ENCODE peak calls at places on chromosomes 1 and 21, in eight cellular contexts. One of them, this sample, is unnamed.

GRCh38 chr1:12138196-12139183 is 28.3 kb upstream of the TNFRSF1B start:
- DNase-seq in coronary artery: peak
- DNase-seq in suprapubic skin: no peak
- DNase-seq in lower lobe of right lung: no peak
- DNase-seq in fibroblast of mammary gland: peak
- DNase-seq in astrocyte of the spinal cord: no peak
- DNase-seq in bronchial epithelial cell: no peak
- DNase-seq in hepatocyte: no peak
- DNase-seq in this sample: no peak

GRCh38 chr1:195495720-195496635 is 1112.3 kb downstream of the KCNT2 start:
- DNase-seq in fibroblast of mammary gland: no peak
- DNase-seq in coronary artery: no peak
- DNase-seq in hepatocyte: no peak
- DNase-seq in lower lobe of right lung: no peak
- DNase-seq in astrocyte of the spinal cord: no peak
- DNase-seq in bronchial epithelial cell: no peak
- DNase-seq in suprapubic skin: no peak
- DNase-seq in this sample: peak

GRCh38 chr1:201214461-201214860 is 23.8 kb downstream of the IGFN1 start:
- DNase-seq in coronary artery: no peak
- DNase-seq in hepatocyte: no peak
- DNase-seq in lower lobe of right lung: no peak
- DNase-seq in suprapubic skin: peak
- DNase-seq in bronchial epithelial cell: peak
- DNase-seq in fibroblast of mammary gland: peak
- DNase-seq in astrocyte of the spinal cord: no peak
- DNase-seq in this sample: peak

GRCh38 chr21:42426876-42427480 is 23.3 kb downstream of the UBASH3A start:
- DNase-seq in coronary artery: no peak
- DNase-seq in bronchial epithelial cell: no peak
- DNase-seq in hepatocyte: peak
- DNase-seq in lower lobe of right lung: no peak
- DNase-seq in fibroblast of mammary gland: no peak
- DNase-seq in astrocyte of the spinal cord: no peak
- DNase-seq in suprapubic skin: peak
- DNase-seq in this sample: no peak

GRCh38 chr1:219130536-219130935 is 43.1 kb upstream of the LYPLAL1 start:
- DNase-seq in coronary artery: no peak
- DNase-seq in fibroblast of mammary gland: no peak
- DNase-seq in lower lobe of right lung: no peak
- DNase-seq in astrocyte of the spinal cord: no peak
- DNase-seq in suprapubic skin: no peak
- DNase-seq in bronchial epithelial cell: peak
- DNase-seq in hepatocyte: no peak
- DNase-seq in this sample: peak

GRCh38 chr1:105865546-105865945 is 1190.9 kb upstream of the PRMT6 start:
- DNase-seq in coronary artery: no peak
- DNase-seq in lower lobe of right lung: no peak
- DNase-seq in suprapubic skin: no peak
- DNase-seq in fibroblast of mammary gland: no peak
- DNase-seq in hepatocyte: no peak
- DNase-seq in astrocyte of the spinal cord: no peak
- DNase-seq in bronchial epithelial cell: peak
- DNase-seq in this sample: peak

GRCh38 chr1:66244429-66244828 is 289.5 kb upstream of the SGIP1 start:
- DNase-seq in fibroblast of mammary gland: peak
- DNase-seq in coronary artery: no peak
- DNase-seq in astrocyte of the spinal cord: no peak
- DNase-seq in lower lobe of right lung: no peak
- DNase-seq in suprapubic skin: no peak
- DNase-seq in bronchial epithelial cell: no peak
- DNase-seq in hepatocyte: no peak
- DNase-seq in this sample: peak

GRCh38 chr1:7247683-7248401 is 462.6 kb downstream of the CAMTA1 start:
- DNase-seq in coronary artery: no peak
- DNase-seq in astrocyte of the spinal cord: no peak
- DNase-seq in suprapubic skin: no peak
- DNase-seq in bronchial epithelial cell: no peak
- DNase-seq in lower lobe of right lung: no peak
- DNase-seq in hepatocyte: no peak
- DNase-seq in fibroblast of mammary gland: no peak
- DNase-seq in this sample: no peak

GRCh38 chr1:198671136-198671535 is 32.3 kb downstream of the PTPRC start:
- DNase-seq in fibroblast of mammary gland: no peak
- DNase-seq in suprapubic skin: no peak
- DNase-seq in coronary artery: no peak
- DNase-seq in hepatocyte: no peak
- DNase-seq in bronchial epithelial cell: no peak
- DNase-seq in lower lobe of right lung: no peak
- DNase-seq in astrocyte of the spinal cord: no peak
- DNase-seq in this sample: no peak

GRCh38 chr1:8374812-8375211 is 56.9 kb downstream of the SLC45A1 start:
- DNase-seq in coronary artery: peak
- DNase-seq in fibroblast of mammary gland: peak
- DNase-seq in bronchial epithelial cell: peak
- DNase-seq in hepatocyte: no peak
- DNase-seq in lower lobe of right lung: no peak
- DNase-seq in astrocyte of the spinal cord: peak
- DNase-seq in suprapubic skin: no peak
- DNase-seq in this sample: peak

GRCh38 chr1:69077633-69078032 is 490.1 kb upstream of the LRRC7 start:
- DNase-seq in coronary artery: no peak
- DNase-seq in fibroblast of mammary gland: no peak
- DNase-seq in suprapubic skin: no peak
- DNase-seq in lower lobe of right lung: no peak
- DNase-seq in bronchial epithelial cell: no peak
- DNase-seq in astrocyte of the spinal cord: no peak
- DNase-seq in hepatocyte: no peak
- DNase-seq in this sample: no peak

GRCh38 chr1:31760901-31761470 is 3.2 kb downstream of the ADGRB2 start:
- DNase-seq in suprapubic skin: peak
- DNase-seq in lower lobe of right lung: peak
- DNase-seq in coronary artery: no peak
- DNase-seq in astrocyte of the spinal cord: peak
- DNase-seq in fibroblast of mammary gland: peak
- DNase-seq in bronchial epithelial cell: peak
- DNase-seq in hepatocyte: peak
- DNase-seq in this sample: peak

GRCh38 chr1:3547055-3548005 is 64.0 kb downstream of the MEGF6 start:
- DNase-seq in bronchial epithelial cell: no peak
- DNase-seq in fibroblast of mammary gland: no peak
- DNase-seq in lower lobe of right lung: no peak
- DNase-seq in astrocyte of the spinal cord: no peak
- DNase-seq in hepatocyte: peak
- DNase-seq in suprapubic skin: no peak
- DNase-seq in coronary artery: no peak
- DNase-seq in this sample: peak

GRCh38 chr1:219782311-219782710 is 146.0 kb downstream of the SLC30A10 start:
- DNase-seq in lower lobe of right lung: no peak
- DNase-seq in coronary artery: no peak
- DNase-seq in bronchial epithelial cell: no peak
- DNase-seq in hepatocyte: no peak
- DNase-seq in fibroblast of mammary gland: no peak
- DNase-seq in suprapubic skin: no peak
- DNase-seq in astrocyte of the spinal cord: no peak
- DNase-seq in this sample: no peak

GRCh38 chr1:62904537-62904936 is 120.6 kb downstream of the ATG4C start:
- DNase-seq in coronary artery: no peak
- DNase-seq in fibroblast of mammary gland: no peak
- DNase-seq in lower lobe of right lung: no peak
- DNase-seq in hepatocyte: no peak
- DNase-seq in suprapubic skin: no peak
- DNase-seq in bronchial epithelial cell: no peak
- DNase-seq in astrocyte of the spinal cord: no peak
- DNase-seq in this sample: no peak

DNA sequence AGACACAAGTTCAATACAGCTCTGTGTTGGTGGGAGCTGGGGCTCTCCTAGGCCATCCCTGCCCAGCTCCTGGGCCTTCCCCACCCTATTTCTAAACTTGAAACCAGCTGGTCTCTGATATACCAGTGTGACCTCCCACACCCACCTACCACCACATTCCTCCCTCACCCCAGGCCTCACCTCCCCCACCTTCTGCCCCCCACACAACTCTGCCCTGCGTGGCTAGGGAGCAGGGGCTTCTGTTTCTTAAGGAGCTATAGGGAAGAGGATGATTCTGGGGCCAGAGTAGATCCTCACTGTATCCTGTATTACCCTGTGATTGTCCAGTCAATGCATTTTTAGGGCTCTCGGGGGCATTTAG is 16.5 kb downstream of the NES start:
- DNase-seq in lower lobe of right lung: no peak
- DNase-seq in fibroblast of mammary gland: no peak
- DNase-seq in coronary artery: no peak
- DNase-seq in bronchial epithelial cell: no peak
- DNase-seq in suprapubic skin: no peak
- DNase-seq in hepatocyte: no peak
- DNase-seq in astrocyte of the spinal cord: no peak
- DNase-seq in this sample: no peak
- H3K4me3 ChIP-seq in lower lobe of right lung: peak
- H3K4me3 ChIP-seq in fibroblast of mammary gland: no peak
- H3K4me3 ChIP-seq in coronary artery: peak
- H3K4me3 ChIP-seq in bronchial epithelial cell: peak
- H3K4me3 ChIP-seq in suprapubic skin: no peak
- H3K4me3 ChIP-seq in hepatocyte: no peak
- H3K4me3 ChIP-seq in astrocyte of the spinal cord: peak
- H3K4me3 ChIP-seq in this sample: peak

DNA sequence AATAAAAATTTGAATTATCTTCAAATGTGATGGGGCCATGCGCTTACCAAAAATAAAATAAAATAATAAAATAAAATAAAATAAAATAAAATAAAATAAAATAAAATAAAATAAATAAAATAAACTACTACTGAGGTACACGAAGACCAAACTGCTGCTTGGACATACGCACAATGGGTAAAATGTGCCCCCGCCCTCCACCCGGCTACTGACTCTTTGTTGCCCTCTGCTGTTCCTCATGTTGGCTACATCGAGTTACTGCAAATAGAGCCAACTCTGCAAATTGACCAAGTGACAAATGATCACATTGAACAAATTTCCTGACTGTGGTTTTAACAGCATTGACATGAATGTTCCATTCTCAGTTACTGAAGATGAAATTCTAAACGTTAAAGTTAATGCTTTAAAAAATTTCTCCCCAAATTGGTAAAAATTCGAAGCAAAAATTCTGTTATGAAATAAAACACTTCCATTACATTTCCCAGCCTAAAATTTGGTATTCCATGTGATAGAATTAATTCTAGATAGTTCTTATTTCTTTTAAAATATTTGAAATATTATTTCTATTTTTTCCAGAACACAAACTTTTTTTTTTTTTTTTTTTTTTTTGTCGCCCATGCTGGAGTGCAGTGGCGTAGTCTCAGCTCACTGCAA is 18.8 kb upstream of the MAP1LC3C start:
- DNase-seq in fibroblast of mammary gland: peak
- DNase-seq in suprapubic skin: peak
- DNase-seq in lower lobe of right lung: peak
- DNase-seq in bronchial epithelial cell: peak
- DNase-seq in coronary artery: no peak
- DNase-seq in hepatocyte: peak
- DNase-seq in astrocyte of the spinal cord: peak
- DNase-seq in this sample: peak
- TF ChIP-seq CTCF in fibroblast of mammary gland: peak
- TF ChIP-seq CTCF in suprapubic skin: peak
- TF ChIP-seq CTCF in lower lobe of right lung: peak
- TF ChIP-seq CTCF in bronchial epithelial cell: peak
- TF ChIP-seq CTCF in coronary artery: no peak
- TF ChIP-seq CTCF in hepatocyte: peak
- TF ChIP-seq CTCF in astrocyte of the spinal cord: peak
- TF ChIP-seq CTCF in this sample: peak

GRCh38 chr1:147879911-147880310 is 22.7 kb upstream of the GJA8 start:
- DNase-seq in bronchial epithelial cell: no peak
- DNase-seq in suprapubic skin: no peak
- DNase-seq in astrocyte of the spinal cord: no peak
- DNase-seq in coronary artery: no peak
- DNase-seq in fibroblast of mammary gland: no peak
- DNase-seq in lower lobe of right lung: no peak
- DNase-seq in hepatocyte: no peak
- DNase-seq in this sample: no peak

GRCh38 chr1:147882535-147882934 is 20.1 kb upstream of the GJA8 start:
- DNase-seq in lower lobe of right lung: no peak
- DNase-seq in hepatocyte: no peak
- DNase-seq in astrocyte of the spinal cord: no peak
- DNase-seq in coronary artery: no peak
- DNase-seq in suprapubic skin: no peak
- DNase-seq in bronchial epithelial cell: peak
- DNase-seq in fibroblast of mammary gland: no peak
- DNase-seq in this sample: peak

DNA sequence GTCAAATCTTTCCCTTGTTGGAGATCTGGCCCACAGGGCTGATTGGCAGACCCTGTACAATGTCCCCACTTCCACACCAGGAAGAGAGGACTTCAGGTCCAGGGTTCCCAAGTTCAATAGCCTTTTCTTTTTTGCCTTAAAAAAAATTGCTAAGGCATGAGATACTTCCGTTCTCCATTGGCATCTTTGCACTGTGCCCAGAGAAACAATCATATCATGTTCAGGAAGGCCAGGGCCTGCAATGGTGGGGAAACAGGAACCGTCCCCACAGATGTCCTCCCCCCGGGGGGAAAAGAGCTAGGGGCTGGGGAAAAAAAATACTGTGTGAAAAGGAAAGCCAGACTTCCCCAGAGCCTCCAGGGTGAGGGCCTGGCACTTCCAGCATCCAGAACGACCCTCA is 24.6 kb upstream of the GJA8 start:
- DNase-seq in fibroblast of mammary gland: no peak
- DNase-seq in coronary artery: no peak
- DNase-seq in bronchial epithelial cell: no peak
- DNase-seq in suprapubic skin: no peak
- DNase-seq in astrocyte of the spinal cord: no peak
- DNase-seq in lower lobe of right lung: no peak
- DNase-seq in hepatocyte: no peak
- DNase-seq in this sample: no peak
- H3K4me3 ChIP-seq in fibroblast of mammary gland: no peak
- H3K4me3 ChIP-seq in coronary artery: no peak
- H3K4me3 ChIP-seq in bronchial epithelial cell: no peak
- H3K4me3 ChIP-seq in suprapubic skin: no peak
- H3K4me3 ChIP-seq in astrocyte of the spinal cord: no peak
- H3K4me3 ChIP-seq in lower lobe of right lung: no peak
- H3K4me3 ChIP-seq in hepatocyte: no peak
- H3K4me3 ChIP-seq in this sample: no peak

DNA sequence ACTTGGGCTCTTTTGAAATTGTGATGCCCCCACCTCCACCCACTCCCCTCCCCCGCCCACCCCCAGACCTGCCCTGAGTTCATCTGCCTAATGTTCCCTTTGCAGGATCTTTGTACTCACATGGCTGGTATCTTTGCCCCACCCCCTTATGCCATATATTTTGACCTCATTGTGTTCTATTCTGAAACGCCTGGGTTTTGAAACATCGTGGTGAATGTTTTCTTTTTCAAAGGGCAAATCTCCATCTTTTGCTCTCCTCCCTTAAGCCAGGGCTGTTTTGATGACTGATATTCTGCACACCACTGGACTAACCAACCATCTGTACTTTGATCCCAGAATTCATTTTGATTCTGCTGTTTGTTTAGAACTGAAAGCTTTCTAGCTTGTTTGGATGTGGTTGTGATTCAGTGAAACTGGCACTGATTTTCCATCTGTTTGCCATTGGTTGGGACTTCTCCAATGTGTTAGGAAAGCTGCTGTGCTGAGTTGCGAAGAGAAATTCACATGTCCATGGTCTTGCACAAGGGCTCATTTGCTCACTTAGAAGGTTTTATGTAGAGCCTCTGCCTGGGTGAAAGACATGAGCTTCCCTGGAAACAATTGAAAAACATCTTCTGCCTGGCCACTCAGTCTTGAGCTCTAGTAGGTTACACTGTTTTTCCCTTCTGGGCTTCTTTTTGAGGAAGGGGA is 16.5 kb downstream of the SMAP2 start:
- DNase-seq in bronchial epithelial cell: no peak
- DNase-seq in fibroblast of mammary gland: peak
- DNase-seq in suprapubic skin: no peak
- DNase-seq in coronary artery: no peak
- DNase-seq in hepatocyte: peak
- DNase-seq in astrocyte of the spinal cord: peak
- DNase-seq in lower lobe of right lung: no peak
- DNase-seq in this sample: no peak
- TF ChIP-seq CTCF in bronchial epithelial cell: no peak
- TF ChIP-seq CTCF in fibroblast of mammary gland: no peak
- TF ChIP-seq CTCF in suprapubic skin: no peak
- TF ChIP-seq CTCF in coronary artery: no peak
- TF ChIP-seq CTCF in hepatocyte: no peak
- TF ChIP-seq CTCF in astrocyte of the spinal cord: no peak
- TF ChIP-seq CTCF in lower lobe of right lung: no peak
- TF ChIP-seq CTCF in this sample: no peak